ENCODE peak calls at places on chromosomes 3 and 15, in nine cellular contexts. One of them, this sample, is unnamed. For H3K27me3, the result is how much of the 10 kb centered on the place peaks cover.

GRCh38 chr3:14633819-14634424 is 17.6 kb upstream of the CCDC174 start:
- DNase-seq in upper lobe of right lung: peak
- DNase-seq in CD8-positive, alpha-beta memory T cell: peak
- DNase-seq in heart left ventricle: peak
- DNase-seq in heart right ventricle: peak
- DNase-seq in small intestine: peak
- DNase-seq in mammary epithelial cell: peak
- DNase-seq in breast epithelium: no peak
- DNase-seq in tibial nerve: no peak
- DNase-seq in this sample: no peak

GRCh38 chr3:192906940-192907339 is 10.7 kb downstream of the MB21D2 start:
- DNase-seq in small intestine: no peak
- DNase-seq in heart left ventricle: no peak
- DNase-seq in breast epithelium: no peak
- DNase-seq in upper lobe of right lung: no peak
- DNase-seq in heart right ventricle: no peak
- DNase-seq in mammary epithelial cell: no peak
- DNase-seq in tibial nerve: no peak
- DNase-seq in CD8-positive, alpha-beta memory T cell: no peak
- DNase-seq in this sample: no peak

GRCh38 chr15:65330934-65331645 is 26.6 kb downstream of the RNU5B-1 start:
- DNase-seq in heart left ventricle: no peak
- DNase-seq in breast epithelium: no peak
- DNase-seq in CD8-positive, alpha-beta memory T cell: no peak
- DNase-seq in tibial nerve: no peak
- DNase-seq in small intestine: no peak
- DNase-seq in heart right ventricle: no peak
- DNase-seq in mammary epithelial cell: no peak
- DNase-seq in upper lobe of right lung: no peak
- DNase-seq in this sample: no peak

GRCh38 chr3:184491867-184492615 is 69.5 kb upstream of the EPHB3 start:
- DNase-seq in small intestine: no peak
- DNase-seq in mammary epithelial cell: no peak
- DNase-seq in heart left ventricle: peak
- DNase-seq in tibial nerve: no peak
- DNase-seq in CD8-positive, alpha-beta memory T cell: no peak
- DNase-seq in breast epithelium: no peak
- DNase-seq in heart right ventricle: no peak
- DNase-seq in upper lobe of right lung: peak
- DNase-seq in this sample: peak

GRCh38 chr3:195909294-195909644 is 918 bp upstream of the TNK2 start:
- DNase-seq in small intestine: no peak
- DNase-seq in breast epithelium: no peak
- DNase-seq in heart right ventricle: no peak
- DNase-seq in CD8-positive, alpha-beta memory T cell: no peak
- DNase-seq in mammary epithelial cell: no peak
- DNase-seq in upper lobe of right lung: no peak
- DNase-seq in tibial nerve: no peak
- DNase-seq in heart left ventricle: no peak
- DNase-seq in this sample: no peak

GRCh38 chr15:60804986-60805949 is 326.3 kb upstream of the ICE2 start:
- DNase-seq in CD8-positive, alpha-beta memory T cell: no peak
- DNase-seq in small intestine: no peak
- DNase-seq in heart right ventricle: peak
- DNase-seq in tibial nerve: no peak
- DNase-seq in breast epithelium: no peak
- DNase-seq in mammary epithelial cell: peak
- DNase-seq in heart left ventricle: peak
- DNase-seq in upper lobe of right lung: no peak
- DNase-seq in this sample: peak

GRCh38 chr15:43958894-43959330 is 132.1 kb downstream of the WDR76 start:
- DNase-seq in upper lobe of right lung: no peak
- DNase-seq in tibial nerve: no peak
- DNase-seq in heart right ventricle: no peak
- DNase-seq in small intestine: no peak
- DNase-seq in CD8-positive, alpha-beta memory T cell: no peak
- DNase-seq in heart left ventricle: no peak
- DNase-seq in breast epithelium: no peak
- DNase-seq in mammary epithelial cell: peak
- DNase-seq in this sample: no peak

GRCh38 chr3:47847801-47848518 is 45.0 kb downstream of the DHX30 start:
- DNase-seq in breast epithelium: no peak
- DNase-seq in heart right ventricle: no peak
- DNase-seq in small intestine: no peak
- DNase-seq in tibial nerve: no peak
- DNase-seq in heart left ventricle: no peak
- DNase-seq in CD8-positive, alpha-beta memory T cell: no peak
- DNase-seq in mammary epithelial cell: no peak
- DNase-seq in upper lobe of right lung: no peak
- DNase-seq in this sample: peak

GRCh38 chr3:156307704-156308103 is 187.3 kb downstream of the KCNAB1 start:
- DNase-seq in tibial nerve: peak
- DNase-seq in small intestine: peak
- DNase-seq in heart left ventricle: peak
- DNase-seq in upper lobe of right lung: no peak
- DNase-seq in heart right ventricle: peak
- DNase-seq in mammary epithelial cell: peak
- DNase-seq in CD8-positive, alpha-beta memory T cell: no peak
- DNase-seq in breast epithelium: no peak
- DNase-seq in this sample: peak

GRCh38 chr15:48631191-48631770 is 14.2 kb downstream of the FBN1 start:
- DNase-seq in small intestine: no peak
- DNase-seq in heart right ventricle: no peak
- DNase-seq in upper lobe of right lung: no peak
- DNase-seq in mammary epithelial cell: no peak
- DNase-seq in breast epithelium: no peak
- DNase-seq in tibial nerve: no peak
- DNase-seq in CD8-positive, alpha-beta memory T cell: no peak
- DNase-seq in heart left ventricle: no peak
- DNase-seq in this sample: no peak

GRCh38 chr15:38683382-38684242 is 119.0 kb upstream of the RASGRP1 start:
- DNase-seq in upper lobe of right lung: no peak
- DNase-seq in breast epithelium: no peak
- DNase-seq in heart right ventricle: peak
- DNase-seq in tibial nerve: no peak
- DNase-seq in CD8-positive, alpha-beta memory T cell: peak
- DNase-seq in heart left ventricle: peak
- DNase-seq in small intestine: peak
- DNase-seq in mammary epithelial cell: peak
- DNase-seq in this sample: peak

GRCh38 chr3:43994594-43995077 is 247.1 kb upstream of the TOPAZ1 start:
- DNase-seq in breast epithelium: no peak
- DNase-seq in heart right ventricle: no peak
- DNase-seq in small intestine: no peak
- DNase-seq in CD8-positive, alpha-beta memory T cell: no peak
- DNase-seq in tibial nerve: no peak
- DNase-seq in mammary epithelial cell: no peak
- DNase-seq in upper lobe of right lung: no peak
- DNase-seq in heart left ventricle: no peak
- DNase-seq in this sample: no peak

GRCh38 chr3:114078126-114078525 is 21.6 kb downstream of the QTRT2 start:
- DNase-seq in small intestine: no peak
- DNase-seq in heart left ventricle: no peak
- DNase-seq in tibial nerve: no peak
- DNase-seq in heart right ventricle: no peak
- DNase-seq in upper lobe of right lung: no peak
- DNase-seq in CD8-positive, alpha-beta memory T cell: no peak
- DNase-seq in breast epithelium: no peak
- DNase-seq in mammary epithelial cell: no peak
- DNase-seq in this sample: no peak

GRCh38 chr15:80609111-80609510 is 86.0 kb upstream of the ABHD17C start:
- DNase-seq in small intestine: no peak
- DNase-seq in heart left ventricle: no peak
- DNase-seq in upper lobe of right lung: no peak
- DNase-seq in mammary epithelial cell: no peak
- DNase-seq in CD8-positive, alpha-beta memory T cell: no peak
- DNase-seq in tibial nerve: no peak
- DNase-seq in breast epithelium: no peak
- DNase-seq in heart right ventricle: no peak
- DNase-seq in this sample: no peak

GRCh38 chr3:53202331-53203015 is 41.5 kb downstream of the PRKCD start:
- DNase-seq in small intestine: no peak
- DNase-seq in mammary epithelial cell: no peak
- DNase-seq in CD8-positive, alpha-beta memory T cell: no peak
- DNase-seq in breast epithelium: no peak
- DNase-seq in heart right ventricle: no peak
- DNase-seq in heart left ventricle: no peak
- DNase-seq in tibial nerve: no peak
- DNase-seq in upper lobe of right lung: no peak
- DNase-seq in this sample: no peak

GRCh38 chr3:188021041-188021440 is 132.9 kb upstream of the LPP start:
- DNase-seq in tibial nerve: no peak
- DNase-seq in heart left ventricle: no peak
- DNase-seq in mammary epithelial cell: no peak
- DNase-seq in breast epithelium: no peak
- DNase-seq in heart right ventricle: no peak
- DNase-seq in upper lobe of right lung: no peak
- DNase-seq in CD8-positive, alpha-beta memory T cell: no peak
- DNase-seq in small intestine: no peak
- DNase-seq in this sample: peak

GRCh38 chr3:173977747-173978146 is 580.2 kb downstream of the NLGN1 start:
- DNase-seq in breast epithelium: no peak
- DNase-seq in upper lobe of right lung: no peak
- DNase-seq in small intestine: no peak
- DNase-seq in tibial nerve: no peak
- DNase-seq in mammary epithelial cell: peak
- DNase-seq in CD8-positive, alpha-beta memory T cell: no peak
- DNase-seq in heart right ventricle: no peak
- DNase-seq in heart left ventricle: no peak
- DNase-seq in this sample: no peak

GRCh38 chr3:108430540-108430939 is 79.9 kb downstream of the MYH15 start:
- DNase-seq in mammary epithelial cell: peak
- DNase-seq in heart left ventricle: no peak
- DNase-seq in CD8-positive, alpha-beta memory T cell: no peak
- DNase-seq in upper lobe of right lung: no peak
- DNase-seq in breast epithelium: no peak
- DNase-seq in small intestine: no peak
- DNase-seq in heart right ventricle: no peak
- DNase-seq in tibial nerve: no peak
- DNase-seq in this sample: no peak

GRCh38 chr3:41295740-41296139 is 96.4 kb downstream of the CTNNB1 start:
- DNase-seq in heart left ventricle: no peak
- DNase-seq in breast epithelium: no peak
- DNase-seq in mammary epithelial cell: no peak
- DNase-seq in tibial nerve: no peak
- DNase-seq in heart right ventricle: no peak
- DNase-seq in CD8-positive, alpha-beta memory T cell: no peak
- DNase-seq in upper lobe of right lung: no peak
- DNase-seq in small intestine: no peak
- DNase-seq in this sample: no peak
- H3K27ac ChIP-seq in heart left ventricle: no peak
- H3K27ac ChIP-seq in breast epithelium: no peak
- H3K27ac ChIP-seq in mammary epithelial cell: no peak
- H3K27ac ChIP-seq in tibial nerve: no peak
- H3K27ac ChIP-seq in heart right ventricle: no peak
- H3K27ac ChIP-seq in CD8-positive, alpha-beta memory T cell: no peak
- H3K27ac ChIP-seq in upper lobe of right lung: no peak
- H3K27ac ChIP-seq in small intestine: no peak
- H3K27ac ChIP-seq in this sample: no peak

GRCh38 chr3:130514671-130515070 is 2.3 kb upstream of the COL6A6 start:
- DNase-seq in breast epithelium: no peak
- DNase-seq in heart right ventricle: no peak
- DNase-seq in mammary epithelial cell: no peak
- DNase-seq in upper lobe of right lung: no peak
- DNase-seq in small intestine: no peak
- DNase-seq in CD8-positive, alpha-beta memory T cell: no peak
- DNase-seq in tibial nerve: no peak
- DNase-seq in heart left ventricle: no peak
- DNase-seq in this sample: no peak

GRCh38 chr3:130515755-130516154 is 1.2 kb upstream of the COL6A6 start:
- DNase-seq in CD8-positive, alpha-beta memory T cell: no peak
- DNase-seq in breast epithelium: no peak
- DNase-seq in mammary epithelial cell: no peak
- DNase-seq in tibial nerve: no peak
- DNase-seq in heart left ventricle: no peak
- DNase-seq in heart right ventricle: no peak
- DNase-seq in small intestine: no peak
- DNase-seq in upper lobe of right lung: no peak
- DNase-seq in this sample: no peak

GRCh38 chr3:130522399-130522798 is 5.4 kb downstream of the COL6A6 start:
- DNase-seq in heart right ventricle: no peak
- DNase-seq in CD8-positive, alpha-beta memory T cell: no peak
- DNase-seq in heart left ventricle: no peak
- DNase-seq in upper lobe of right lung: no peak
- DNase-seq in tibial nerve: no peak
- DNase-seq in mammary epithelial cell: no peak
- DNase-seq in small intestine: no peak
- DNase-seq in breast epithelium: no peak
- DNase-seq in this sample: no peak

GRCh38 chr3:130517541-130517940 is 564 bp downstream of the COL6A6 start:
- DNase-seq in breast epithelium: no peak
- DNase-seq in upper lobe of right lung: no peak
- DNase-seq in CD8-positive, alpha-beta memory T cell: no peak
- DNase-seq in heart left ventricle: no peak
- DNase-seq in small intestine: no peak
- DNase-seq in tibial nerve: no peak
- DNase-seq in heart right ventricle: no peak
- DNase-seq in mammary epithelial cell: peak
- DNase-seq in this sample: no peak

GRCh38 chr3:130516645-130517512 is at the start of gene COL6A6:
- DNase-seq in heart right ventricle: no peak
- DNase-seq in small intestine: no peak
- DNase-seq in breast epithelium: no peak
- DNase-seq in heart left ventricle: no peak
- DNase-seq in CD8-positive, alpha-beta memory T cell: no peak
- DNase-seq in mammary epithelial cell: peak
- DNase-seq in upper lobe of right lung: no peak
- DNase-seq in tibial nerve: no peak
- DNase-seq in this sample: no peak
- H3K27me3 ChIP-seq in heart right ventricle: half or more
- H3K27me3 ChIP-seq in small intestine: under half
- H3K27me3 ChIP-seq in breast epithelium: under half
- H3K27me3 ChIP-seq in heart left ventricle: under half
- H3K27me3 ChIP-seq in CD8-positive, alpha-beta memory T cell: under half
- H3K27me3 ChIP-seq in mammary epithelial cell: under half
- H3K27me3 ChIP-seq in upper lobe of right lung: under half
- H3K27me3 ChIP-seq in tibial nerve: under half
- H3K27me3 ChIP-seq in this sample: under half

GRCh38 chr15:98163319-98164030 is 203.0 kb downstream of the ARRDC4 start:
- DNase-seq in breast epithelium: no peak
- DNase-seq in mammary epithelial cell: no peak
- DNase-seq in upper lobe of right lung: no peak
- DNase-seq in small intestine: no peak
- DNase-seq in CD8-positive, alpha-beta memory T cell: no peak
- DNase-seq in heart left ventricle: no peak
- DNase-seq in tibial nerve: no peak
- DNase-seq in heart right ventricle: no peak
- DNase-seq in this sample: no peak
- H3K4me3 ChIP-seq in breast epithelium: no peak
- H3K4me3 ChIP-seq in mammary epithelial cell: no peak
- H3K4me3 ChIP-seq in upper lobe of right lung: no peak
- H3K4me3 ChIP-seq in small intestine: no peak
- H3K4me3 ChIP-seq in CD8-positive, alpha-beta memory T cell: no peak
- H3K4me3 ChIP-seq in heart left ventricle: no peak
- H3K4me3 ChIP-seq in tibial nerve: no peak
- H3K4me3 ChIP-seq in heart right ventricle: no peak
- H3K4me3 ChIP-seq in this sample: no peak

DNA sequence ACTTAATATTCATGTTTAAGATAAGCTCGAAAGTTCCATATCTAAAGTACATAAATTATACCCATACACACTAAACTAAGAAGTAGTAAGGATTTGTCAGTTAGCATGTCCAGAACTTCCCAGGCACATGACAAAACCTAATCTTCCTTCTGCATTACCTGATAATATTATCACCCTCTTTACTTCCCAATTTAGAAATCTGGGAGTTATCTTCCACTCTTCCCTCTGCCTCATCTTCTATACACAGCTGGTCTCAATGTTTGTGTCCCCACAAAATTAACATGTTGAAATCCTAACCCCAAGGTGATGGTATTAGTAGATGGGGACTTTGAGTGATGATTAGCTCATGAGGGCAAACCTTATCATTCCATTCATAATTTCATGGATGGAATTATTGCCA is 15.3 kb downstream of the GABPB1 start:
- DNase-seq in heart left ventricle: no peak
- DNase-seq in heart right ventricle: no peak
- DNase-seq in tibial nerve: no peak
- DNase-seq in small intestine: no peak
- DNase-seq in upper lobe of right lung: no peak
- DNase-seq in breast epithelium: no peak
- DNase-seq in mammary epithelial cell: no peak
- DNase-seq in CD8-positive, alpha-beta memory T cell: no peak
- DNase-seq in this sample: no peak
- H3K27ac ChIP-seq in heart left ventricle: no peak
- H3K27ac ChIP-seq in heart right ventricle: no peak
- H3K27ac ChIP-seq in tibial nerve: no peak
- H3K27ac ChIP-seq in small intestine: no peak
- H3K27ac ChIP-seq in upper lobe of right lung: no peak
- H3K27ac ChIP-seq in breast epithelium: no peak
- H3K27ac ChIP-seq in mammary epithelial cell: no peak
- H3K27ac ChIP-seq in CD8-positive, alpha-beta memory T cell: no peak
- H3K27ac ChIP-seq in this sample: no peak